ENCODE peak calls at places on chromosome 11, in five cellular contexts. R is endothelial cell of umbilical vein, Q is esophagus muscularis mucosa, B is IMR-90, F is heart left ventricle. W is an unnamed sample. For H3K36me3, the result is how much of the 10 kb centered on the place peaks cover.

GRCh38 chr11:17559341-17560087 is 12.5 kb downstream of the OTOG start:
- DNase-seq in F (no peak), B (no peak), Q (no peak), R (no peak), W (no peak)

GRCh38 chr11:69474736-69475135 is 6.7 kb upstream of the LINC01488 start:
- DNase-seq in B (no peak), F (peak), R (no peak), Q (no peak), W (no peak)

GRCh38 chr11:131910491-131911387 is 540.3 kb downstream of the NTM start:
- DNase-seq in F (no peak), B (peak), R (peak), Q (no peak), W (no peak)

GRCh38 chr11:92216789-92217188 is 7.8 kb upstream of the FAT3 start:
- DNase-seq in F (no peak), B (no peak), Q (no peak), R (no peak), W (no peak)

GRCh38 chr11:11297578-11297977 is 55.5 kb downstream of the CSNK2A3 start:
- DNase-seq in Q (no peak), F (no peak), B (peak), R (no peak), W (no peak)

GRCh38 chr11:65872555-65873279 is at the start of gene EFEMP2:
- DNase-seq in Q (no peak), R (no peak), F (peak), B (no peak), W (no peak)

GRCh38 chr11:115361025-115361424 is 143.2 kb downstream of the CADM1 start:
- DNase-seq in R (no peak), Q (no peak), F (no peak), B (no peak), W (no peak)

GRCh38 chr11:68780829-68781228 is 29.5 kb upstream of the TESMIN start:
- DNase-seq in F (peak), B (no peak), R (peak), Q (no peak), W (no peak)

GRCh38 chr11:2220173-2220771 is 48.7 kb upstream of the TH start:
- DNase-seq in F (no peak), Q (peak), B (no peak), R (no peak), W (no peak)

GRCh38 chr11:105398636-105399035 is 211.2 kb upstream of the GRIA4 start:
- DNase-seq in R (no peak), B (no peak), Q (no peak), F (no peak), W (no peak)

GRCh38 chr11:33742249-33742851 is 6.1 kb upstream of the CD59 start:
- DNase-seq in F (no peak), R (peak), Q (no peak), B (no peak), W (no peak)

GRCh38 chr11:35622070-35622469 is 3.8 kb downstream of the FJX1 start:
- DNase-seq in F (no peak), R (peak), Q (no peak), B (peak), W (no peak)

GRCh38 chr11:92457250-92457649 is 232.6 kb downstream of the FAT3 start:
- DNase-seq in B (peak), Q (peak), F (no peak), R (no peak), W (no peak)

GRCh38 chr11:127013550-127013949 is 13.0 kb upstream of the KIRREL3 start:
- DNase-seq in Q (no peak), F (no peak), R (no peak), B (no peak), W (no peak)

GRCh38 chr11:107591446-107592236 is 694 bp downstream of the ELMOD1 start:
- DNase-seq in R (peak), B (no peak), F (peak), Q (no peak), W (no peak)

GRCh38 chr11:1924121-1924520 is 4.6 kb downstream of the TNNT3 start:
- DNase-seq in Q (no peak), R (no peak), B (no peak), F (peak), W (no peak)

GRCh38 chr11:66334605-66335442 is 1.4 kb downstream of the RIN1 start:
- DNase-seq in B (no peak), Q (no peak), F (peak), R (no peak), W (no peak)

GRCh38 chr11:28621648-28622215 is 513.5 kb downstream of the METTL15 start:
- DNase-seq in Q (no peak), F (no peak), R (peak), B (peak), W (no peak)

GRCh38 chr11:73833067-73833466 is 43.6 kb downstream of the COA4 start:
- DNase-seq in B (no peak), R (no peak), F (no peak), Q (no peak), W (no peak)

GRCh38 chr11:124483422-124483821 is 37.9 kb upstream of the OR8B8 start:
- DNase-seq in R (no peak), Q (no peak), F (no peak), B (no peak), W (no peak)

GRCh38 chr11:73469401-73469800 is 93.2 kb downstream of the RELT start:
- DNase-seq in R (peak), F (no peak), B (no peak), Q (no peak), W (no peak)

GRCh38 chr11:103539166-103539565 is 429.9 kb downstream of the DYNC2H1 start:
- DNase-seq in Q (no peak), B (no peak), F (no peak), R (no peak), W (no peak)

GRCh38 chr11:103534959-103535358 is 425.7 kb downstream of the DYNC2H1 start:
- DNase-seq in R (no peak), Q (no peak), B (no peak), F (no peak), W (no peak)

GRCh38 chr11:103536335-103536722 is 427.1 kb downstream of the DYNC2H1 start:
- DNase-seq in F (no peak), Q (peak), R (no peak), B (no peak), W (no peak)

GRCh38 chr11:103541186-103541795 is 432.1 kb downstream of the DYNC2H1 start:
- DNase-seq in B (no peak), Q (peak), F (no peak), R (no peak), W (no peak)

GRCh38 chr11:103537904-103538502 is 428.8 kb downstream of the DYNC2H1 start:
- DNase-seq in F (no peak), B (peak), Q (peak), R (peak), W (no peak)
- TF ChIP-seq CTCF in F (peak), B (peak), Q (no peak), R (peak), W (peak)

GRCh38 chr11:117985953-117986887 is at the start of gene IL10RA:
- DNase-seq in B (peak), R (peak), Q (no peak), F (peak), W (peak)
- TF ChIP-seq POLR2A in B (no peak), R (no peak), Q (peak), F (no peak), W (peak)

GRCh38 chr11:85967457-85967856 is 101.4 kb downstream of the PICALM start:
- DNase-seq in B (no peak), Q (no peak), F (no peak), R (no peak), W (no peak)

GRCh38 chr11:85960678-85961077 is 105.5 kb downstream of the CCDC83 start:
- DNase-seq in R (no peak), F (no peak), Q (no peak), B (no peak), W (no peak)

GRCh38 chr11:85961130-85961529 is 105.9 kb downstream of the CCDC83 start:
- DNase-seq in F (no peak), B (no peak), R (no peak), Q (no peak), W (no peak)

GRCh38 chr11:85965202-85965601 is 103.7 kb downstream of the PICALM start:
- DNase-seq in Q (no peak), B (peak), R (no peak), F (no peak), W (no peak)

DNA sequence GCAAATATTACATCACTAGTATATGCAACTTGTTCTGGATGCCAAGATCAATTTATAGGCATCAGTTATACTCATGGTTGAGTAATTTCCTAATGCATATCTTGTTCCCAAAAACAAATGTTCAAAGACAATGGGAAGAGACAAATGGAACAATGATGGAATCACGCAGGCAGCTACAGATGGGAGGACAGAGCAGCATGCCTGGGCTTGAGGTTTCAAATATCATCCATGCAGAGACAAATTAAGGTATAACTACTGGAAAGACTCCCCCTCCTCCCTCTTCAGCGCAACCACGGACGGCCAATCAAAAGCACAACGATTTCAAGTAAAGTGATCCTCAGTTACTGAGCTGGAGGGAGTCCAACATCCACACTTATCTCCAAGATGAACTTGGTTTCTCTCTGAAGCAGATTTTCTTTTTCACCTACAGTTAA is 106.8 kb downstream of the CCDC83 start:
- DNase-seq in F (no peak), Q (no peak), B (peak), R (peak), W (no peak)
- H3K36me3 ChIP-seq in F (half or more), Q (under half), B (under half), R (under half), W (under half)

GRCh38 chr11:60710482-60710881 is 11.1 kb downstream of the MS4A8 start:
- DNase-seq in F (no peak), R (no peak), B (no peak), Q (no peak), W (no peak)
- TF ChIP-seq CTCF in F (no peak), R (peak), B (no peak), Q (no peak), W (no peak)

GRCh38 chr11:93852242-93852641 is 1.8 kb upstream of the VSTM5 start:
- DNase-seq in R (no peak), F (no peak), B (no peak), Q (peak), W (no peak)

GRCh38 chr11:93849201-93849600 is 1.2 kb downstream of the VSTM5 start:
- DNase-seq in R (no peak), Q (no peak), F (no peak), B (no peak), W (no peak)

GRCh38 chr11:93850585-93851018 is at the start of gene VSTM5:
- DNase-seq in R (no peak), F (no peak), Q (no peak), B (no peak), W (no peak)

GRCh38 chr11:93846411-93846810 is 4.0 kb downstream of the VSTM5 start:
- DNase-seq in F (no peak), B (peak), Q (no peak), R (no peak), W (no peak)

DNA sequence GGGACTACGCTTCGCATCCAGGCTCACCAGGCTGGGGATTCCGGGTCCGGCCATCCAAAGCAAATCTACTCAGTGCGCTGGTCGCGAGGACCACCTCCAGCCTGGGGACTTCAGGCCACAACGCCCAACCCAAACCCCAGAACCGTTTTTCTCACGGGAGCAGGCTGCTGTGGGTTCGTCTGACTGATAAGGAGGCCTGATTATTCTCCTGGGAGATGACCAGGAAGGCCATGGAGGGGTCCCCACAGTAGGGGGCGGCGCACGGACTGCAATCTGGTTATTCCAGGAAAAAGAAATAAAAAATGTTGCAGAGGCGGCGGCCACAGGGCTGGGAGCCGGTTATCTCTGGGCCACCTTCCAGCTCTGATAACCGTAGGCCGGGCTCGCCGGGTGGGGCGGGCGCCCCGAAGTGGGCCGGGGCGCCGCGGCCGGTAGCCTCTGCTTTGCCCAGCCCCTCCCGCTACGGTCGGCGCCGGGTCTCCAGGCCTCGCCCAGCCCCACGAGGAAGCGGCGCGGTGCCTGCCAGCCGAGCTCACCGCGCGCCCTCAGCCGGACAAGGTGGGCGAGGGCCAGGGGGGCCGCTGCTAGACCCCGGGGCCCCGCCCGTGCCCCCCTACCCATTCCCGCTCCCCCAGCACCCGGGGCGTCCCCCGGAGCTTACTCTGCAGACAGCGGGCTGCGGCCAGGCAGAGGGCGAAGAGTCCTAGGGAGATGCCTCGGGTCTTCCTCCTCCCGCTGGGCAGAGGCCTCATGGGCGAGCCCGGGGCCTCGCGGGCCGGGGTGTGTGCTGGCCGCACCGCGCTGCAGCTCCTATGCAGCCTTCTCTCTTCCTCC is 450 bp downstream of the VSTM5 start:
- DNase-seq in F (peak), Q (no peak), R (peak), B (no peak), W (peak)
- TF ChIP-seq POLR2A in F (no peak), Q (no peak), R (no peak), B (no peak), W (no peak)

GRCh38 chr11:64201524-64201923 is 5.0 kb upstream of the FERMT3 start:
- DNase-seq in R (no peak), F (peak), Q (no peak), B (no peak), W (no peak)
- H3K36me3 ChIP-seq in R (under half), F (half or more), Q (half or more), B (half or more), W (under half)

GRCh38 chr11:123233978-123234340 is 38.9 kb upstream of the CLMP start:
- DNase-seq in R (no peak), B (no peak), Q (no peak), F (no peak), W (no peak)

GRCh38 chr11:123235687-123236261 is 40.7 kb upstream of the CLMP start:
- DNase-seq in Q (no peak), F (no peak), B (peak), R (no peak), W (no peak)

GRCh38 chr11:123233280-123233977 is 38.4 kb upstream of the CLMP start:
- DNase-seq in Q (no peak), F (no peak), B (no peak), R (no peak), W (no peak)

GRCh38 chr11:123238297-123238696 is 43.2 kb upstream of the CLMP start:
- DNase-seq in Q (peak), R (no peak), F (no peak), B (peak), W (no peak)

DNA sequence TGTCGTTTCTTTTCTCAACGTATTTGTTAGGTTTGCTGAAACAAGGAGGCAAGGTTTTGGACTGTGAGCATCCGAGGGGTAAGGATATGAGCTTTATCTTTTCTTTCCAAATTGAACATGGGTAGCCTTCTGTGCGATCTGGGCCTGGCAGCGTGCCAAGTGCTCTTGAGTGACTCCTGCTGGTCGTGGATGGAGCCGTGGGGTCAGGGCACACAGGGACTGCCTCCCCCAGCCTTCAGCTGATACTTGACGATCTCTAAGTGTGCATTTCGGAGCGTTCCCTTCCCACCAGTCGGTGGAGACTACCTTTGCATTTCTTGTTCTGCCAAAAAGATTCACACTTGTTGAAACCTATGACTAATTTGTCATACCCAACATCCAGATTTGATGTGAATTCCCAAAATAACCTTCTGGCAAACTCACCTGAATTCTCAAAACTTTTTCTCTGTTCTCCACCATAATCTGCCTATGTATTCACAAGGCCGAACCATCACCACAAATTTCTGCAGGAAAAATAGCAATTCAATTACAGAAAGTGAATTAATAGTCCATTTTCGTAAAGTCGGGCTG is 40.2 kb upstream of the CLMP start:
- DNase-seq in B (no peak), Q (no peak), F (peak), R (peak), W (no peak)
- TF ChIP-seq CTCF in B (peak), Q (peak), F (peak), R (peak), W (no peak)

DNA sequence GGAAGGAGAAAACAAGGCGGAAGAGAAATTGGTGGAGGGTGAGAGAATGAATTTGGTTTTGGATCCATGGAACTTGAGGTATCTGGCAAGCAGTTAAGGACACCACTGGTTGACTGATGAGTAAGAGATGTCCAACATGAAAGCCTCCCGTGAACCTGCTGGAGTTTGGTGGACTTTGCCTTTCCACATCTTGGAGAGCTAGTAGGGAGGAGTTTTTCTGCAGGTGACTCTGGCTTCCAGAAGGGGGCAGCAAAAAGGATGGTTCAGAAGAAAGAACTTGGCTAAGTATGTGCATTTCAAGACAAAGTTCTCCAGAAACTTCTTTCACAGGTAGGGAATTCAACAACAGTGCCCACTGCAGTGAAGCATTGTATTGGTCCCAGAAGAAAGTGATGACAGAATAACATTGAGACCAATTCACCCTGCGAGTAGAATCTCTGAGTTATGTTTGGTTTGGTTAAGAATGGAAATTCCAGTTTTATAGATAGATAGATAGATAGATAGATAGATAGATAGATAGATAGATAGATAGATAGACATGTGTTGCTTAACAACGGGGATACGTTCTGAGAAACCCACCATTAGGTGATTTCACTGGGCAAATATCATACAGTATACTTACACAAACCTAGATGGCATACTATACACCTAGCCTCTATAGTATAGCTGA is 28.5 kb downstream of the DCDC1 start:
- DNase-seq in B (peak), F (no peak), Q (no peak), R (peak), W (no peak)
- TF ChIP-seq POLR2A in B (no peak), F (no peak), Q (no peak), R (no peak), W (no peak)

GRCh38 chr11:19027829-19028595 is 32.5 kb downstream of the MRGPRX2 start:
- DNase-seq in R (peak), Q (no peak), F (no peak), B (peak), W (no peak)

GRCh38 chr11:19026862-19027261 is 33.7 kb downstream of the MRGPRX2 start:
- DNase-seq in F (no peak), B (no peak), R (no peak), Q (no peak), W (no peak)

GRCh38 chr11:19025799-19026406 is 34.6 kb downstream of the MRGPRX2 start:
- DNase-seq in B (peak), F (no peak), R (peak), Q (no peak), W (no peak)
- H3K36me3 ChIP-seq in B (under half), F (under half), R (under half), Q (under half), W (under half)